ENCODE peak calls at places on chromosome 7, in six cellular contexts. Z, L, J, R, K and Q are unnamed samples.

GRCh38 chr7:155276032-155276799 is 21.5 kb upstream of the INSIG1 start:
- DNase-seq in L (no peak), J (no peak), K (peak; percentile 12), Z (no peak), R (no peak), Q (no peak)

GRCh38 chr7:75951506-75951905 is 36.6 kb downstream of the POR start:
- DNase-seq in L (peak; percentile 89), J (peak; percentile 41), Z (peak; percentile 64), K (peak; percentile 84), R (peak; percentile 99), Q (peak; percentile 12)

GRCh38 chr7:29154076-29154475 is 7.7 kb upstream of the CPVL start:
- DNase-seq in Z (no peak), L (no peak), R (no peak), K (no peak), J (no peak), Q (no peak)

GRCh38 chr7:45985902-45986301 is 64.8 kb upstream of the IGFBP3 start:
- DNase-seq in J (no peak), K (peak; percentile 68), Z (peak; percentile 77), R (peak; percentile 65), L (peak; percentile 27), Q (peak; percentile 54)

GRCh38 chr7:105046414-105046813 is 32.4 kb downstream of the KMT2E start:
- DNase-seq in K (peak; percentile 73), L (peak; percentile 56), R (peak; percentile 78), Z (peak; percentile 63), J (no peak), Q (peak; percentile 37)

GRCh38 chr7:100863406-100863950 is 3.7 kb upstream of the TRIP6 start:
- DNase-seq in K (no peak), R (no peak), Z (no peak), L (no peak), J (peak; percentile 70), Q (no peak)

GRCh38 chr7:43108255-43109011 is 4.0 kb upstream of the HECW1 start:
- DNase-seq in Z (peak; percentile 69), R (no peak), J (peak; percentile 71), L (peak; percentile 37), K (peak; percentile 64), Q (peak; percentile 53)

GRCh38 chr7:149355390-149356048 is 93.5 kb downstream of the ZNF783 start:
- DNase-seq in R (peak; percentile 95), Z (peak; percentile 63), J (no peak), L (no peak), K (peak; percentile 39), Q (no peak)

GRCh38 chr7:120060283-120060682 is 212.7 kb upstream of the KCND2 start:
- DNase-seq in J (no peak), Z (no peak), L (peak; percentile 45), R (no peak), K (peak; percentile 72), Q (no peak)

GRCh38 chr7:42831051-42831952 is 80.6 kb downstream of the C7orf25 start:
- DNase-seq in Z (peak; percentile 53), R (no peak), J (no peak), K (peak; percentile 66), L (peak; percentile 34), Q (peak; percentile 68)

GRCh38 chr7:116177009-116177408 is 33.3 kb upstream of the TES start:
- DNase-seq in K (peak; percentile 92), R (peak; percentile 81), Z (peak; percentile 83), L (peak; percentile 11), J (no peak), Q (peak; percentile 94)

GRCh38 chr7:11026452-11027359 is 53.0 kb downstream of the PHF14 start:
- DNase-seq in R (no peak), J (no peak), K (no peak), Z (no peak), L (peak; percentile 36), Q (no peak)

GRCh38 chr7:101251871-101252659 is 7.2 kb upstream of the FIS1 start:
- DNase-seq in L (peak; percentile 98), J (peak; percentile 96), K (peak; percentile 99), Z (peak; percentile 98), R (peak; percentile 94), Q (peak; percentile 97)

GRCh38 chr7:7178081-7178480 is 4.3 kb upstream of the C1GALT1 start:
- DNase-seq in K (peak; percentile 37), R (peak; percentile 85), Z (peak; percentile 78), L (peak; percentile 22), J (no peak), Q (peak; percentile 56)

GRCh38 chr7:119413314-119413805 is 859.6 kb upstream of the KCND2 start:
- DNase-seq in J (no peak), Z (no peak), K (no peak), L (no peak), R (no peak), Q (no peak)

GRCh38 chr7:41912426-41912825 is 209.5 kb upstream of the INHBA start:
- DNase-seq in R (no peak), L (no peak), Z (no peak), K (no peak), J (no peak), Q (no peak)

GRCh38 chr7:114663502-114663901 is 248.9 kb downstream of the FOXP2 start:
- DNase-seq in L (peak; percentile 41), R (no peak), J (no peak), K (no peak), Z (peak; percentile 53), Q (no peak)